ENCODE peak calls at places on chromosome 7, in ten cellular contexts. G is neural progenitor cell; I is hepatocyte; T is fibroblast of mammary gland; U is HepG2; B is adipocyte; K is transverse colon; S is skeletal muscle cell; H is CD4-positive, alpha-beta memory T cell; Z is foreskin fibroblast. Y is an unnamed sample.

GRCh38 chr7:75010036-75010435 is 45.5 kb downstream of the CASTOR2 start:
- DNase-seq in G (no peak), I (no peak), T (no peak), U (no peak), B (no peak), K (no peak), S (no peak), H (no peak), Z (no peak), Y (no peak)

GRCh38 chr7:136179154-136179553 is 202.0 kb upstream of the MTPN start:
- DNase-seq in G (no peak), I (no peak), T (no peak), U (no peak), B (no peak), K (no peak), S (no peak), H (no peak), Z (no peak), Y (no peak)

GRCh38 chr7:137462074-137462715 is 118.7 kb upstream of the PTN start:
- DNase-seq in G (no peak), I (no peak), T (peak; percentile 69), U (no peak), B (peak; percentile 47), K (no peak), S (no peak), H (no peak), Z (peak; percentile 77), Y (no peak)

GRCh38 chr7:157843336-157844140 is 506.7 kb downstream of the DNAJB6 start:
- DNase-seq in G (no peak), I (no peak), T (no peak), U (no peak), B (no peak), K (no peak), S (no peak), H (no peak), Z (no peak), Y (peak; percentile 47)

GRCh38 chr7:33814400-33814799 is 90.9 kb upstream of the BMPER start:
- DNase-seq in G (no peak), I (no peak), T (peak; percentile 42), U (no peak), B (no peak), K (no peak), S (no peak), H (no peak), Z (no peak), Y (no peak)

GRCh38 chr7:92874567-92874966 is 38.2 kb upstream of the CDK6 start:
- DNase-seq in G (no peak), I (no peak), T (no peak), U (no peak), B (no peak), K (no peak), S (no peak), H (no peak), Z (peak; percentile 24), Y (no peak)

GRCh38 chr7:131945313-131945831 is 388.9 kb upstream of the PODXL start:
- DNase-seq in G (peak; percentile 92), I (peak; percentile 84), T (peak; percentile 12), U (peak; percentile 9), B (peak; percentile 74), K (peak; percentile 42), S (no peak), H (no peak), Z (peak; percentile 65), Y (no peak)

GRCh38 chr7:49093218-49093617 is 168.9 kb downstream of the CDC14C start:
- DNase-seq in G (no peak), I (no peak), T (no peak), U (no peak), B (no peak), K (no peak), S (no peak), H (no peak), Z (no peak), Y (no peak)

GRCh38 chr7:152313879-152314604 is 121.8 kb downstream of the KMT2C start:
- DNase-seq in G (no peak), I (peak; percentile 42), T (peak; percentile 83), U (no peak), B (peak; percentile 65), K (no peak), S (peak; percentile 78), H (peak; percentile 53), Z (peak; percentile 83), Y (no peak)

GRCh38 chr7:46319841-46320240 is 398.8 kb upstream of the IGFBP3 start:
- DNase-seq in G (no peak), I (no peak), T (no peak), U (no peak), B (no peak), K (no peak), S (no peak), H (no peak), Z (no peak), Y (no peak)

GRCh38 chr7:78260826-78261225 is 462.3 kb downstream of the PHTF2 start:
- DNase-seq in G (no peak), I (no peak), T (no peak), U (no peak), B (peak; percentile 25), K (no peak), S (no peak), H (no peak), Z (peak; percentile 13), Y (no peak)

GRCh38 chr7:45180084-45180986 is 22.7 kb downstream of the RAMP3 start:
- DNase-seq in G (no peak), I (no peak), T (no peak), U (no peak), B (no peak), K (no peak), S (no peak), H (no peak), Z (no peak), Y (peak; percentile 57)

GRCh38 chr7:102898532-102898859 is 14.3 kb upstream of the LRRC17 start:
- DNase-seq in G (no peak), I (no peak), T (no peak), U (no peak), B (no peak), K (no peak), S (no peak), H (no peak), Z (no peak), Y (no peak)

GRCh38 chr7:37916673-37917660 is at the start of gene SFRP4:
- DNase-seq in G (peak; percentile 79), I (peak; percentile 76), T (peak; percentile 65), U (peak; percentile 76), B (peak; percentile 88), K (peak; percentile 35), S (no peak), H (no peak), Z (peak; percentile 74), Y (peak; percentile 82)

GRCh38 chr7:31263363-31263762 is 77.2 kb downstream of the NEUROD6 start:
- DNase-seq in G (no peak), I (no peak), T (no peak), U (no peak), B (no peak), K (no peak), S (no peak), H (no peak), Z (no peak), Y (no peak)

GRCh38 chr7:95609277-95609971 is 13.1 kb upstream of the PDK4 start:
- DNase-seq in G (no peak), I (peak; percentile 49), T (peak; percentile 71), U (peak; percentile 6), B (peak; percentile 68), K (peak; percentile 63), S (no peak), H (no peak), Z (peak; percentile 78), Y (no peak)
- H3K4me3 ChIP-seq in G (no peak overlapping the region), I (no peak overlapping the region), T (no peak overlapping the region), U (no peak overlapping the region), B (peak overlapping the region; percentile 70), K (no peak overlapping the region), S (no peak overlapping the region), H (no peak overlapping the region), Z (peak overlapping the region; percentile 7), Y (peak overlapping the region; percentile 18)

DNA sequence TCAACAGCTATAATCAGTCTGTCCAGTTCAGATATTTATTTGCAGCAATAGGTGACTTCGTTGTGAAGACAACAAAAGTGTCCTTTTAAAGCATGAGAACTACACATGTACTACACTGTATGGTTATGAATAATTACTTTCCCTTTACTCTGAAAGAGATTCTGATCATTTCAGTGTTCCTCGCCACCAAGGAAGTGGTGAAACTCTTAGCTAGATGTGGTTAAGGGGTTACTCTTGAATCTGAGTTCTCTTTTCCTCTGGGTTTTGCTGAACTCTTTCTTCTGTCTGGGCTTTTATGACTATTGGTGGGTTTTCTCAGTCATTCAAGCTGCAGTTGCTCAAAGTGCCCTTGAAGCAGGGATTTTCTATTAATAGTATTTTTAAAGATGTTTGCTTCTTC is 127.9 kb upstream of the SEM1 start:
- DNase-seq in G (no peak), I (no peak), T (no peak), U (no peak), B (no peak), K (no peak), S (no peak), H (peak; percentile 65), Z (no peak), Y (no peak)
- H3K4me3 ChIP-seq in G (no peak overlapping the region), I (no peak overlapping the region), T (no peak overlapping the region), U (no peak overlapping the region), B (no peak overlapping the region), K (no peak overlapping the region), S (no peak overlapping the region), H (no peak overlapping the region), Z (no peak overlapping the region), Y (no peak overlapping the region)

GRCh38 chr7:133886081-133886480 is 241.1 kb upstream of the LRGUK start:
- DNase-seq in G (no peak), I (no peak), T (no peak), U (no peak), B (no peak), K (no peak), S (no peak), H (no peak), Z (no peak), Y (no peak)
- H3K4me3 ChIP-seq in G (no peak overlapping the region), I (no peak overlapping the region), T (no peak overlapping the region), U (no peak overlapping the region), B (no peak overlapping the region), K (no peak overlapping the region), S (no peak overlapping the region), H (no peak overlapping the region), Z (no peak overlapping the region), Y (no peak overlapping the region)

DNA sequence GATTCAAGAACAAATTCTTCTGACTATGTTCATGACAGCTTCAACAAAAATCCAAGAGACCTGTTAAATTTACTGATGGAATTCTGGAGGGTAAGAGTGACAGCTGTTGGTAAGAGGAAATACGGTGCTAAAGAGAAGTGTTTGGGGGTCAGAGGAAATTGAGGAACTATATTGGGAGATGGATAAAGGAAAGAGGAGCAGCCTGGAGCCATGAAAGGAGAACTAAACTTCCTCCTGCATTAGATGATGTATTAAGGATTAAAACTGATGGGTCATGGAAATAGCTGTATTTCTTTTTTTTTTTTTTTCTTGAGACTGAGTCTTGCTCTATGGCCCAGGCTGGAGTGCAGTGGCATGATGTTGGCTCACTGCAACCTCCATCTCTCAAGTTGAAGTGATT is 95.3 kb downstream of the HERPUD2 start:
- DNase-seq in G (no peak), I (no peak), T (no peak), U (no peak), B (no peak), K (no peak), S (no peak), H (no peak), Z (no peak), Y (no peak)
- H3K4me3 ChIP-seq in G (no peak overlapping the region), I (no peak overlapping the region), T (no peak overlapping the region), U (no peak overlapping the region), B (no peak overlapping the region), K (no peak overlapping the region), S (no peak overlapping the region), H (no peak overlapping the region), Z (no peak overlapping the region), Y (no peak overlapping the region)

Y was measured in upper lobe of right lung.